ENCODE peak calls at places on chromosome 19, in five cellular contexts. One of them, this sample, is unnamed.

GRCh38 chr19:13018037-13018914 is 23.0 kb downstream of the NFIX start:
- DNase-seq in CD8-positive, alpha-beta memory T cell: no peak
- DNase-seq in Peyer's patch: no peak
- DNase-seq in gastrocnemius medialis: peak; percentile 81
- DNase-seq in pancreas: no peak
- DNase-seq in this sample: no peak

GRCh38 chr19:29288276-29288675 is 75.3 kb upstream of the UQCRFS1 start:
- DNase-seq in CD8-positive, alpha-beta memory T cell: no peak
- DNase-seq in Peyer's patch: no peak
- DNase-seq in gastrocnemius medialis: no peak
- DNase-seq in pancreas: no peak
- DNase-seq in this sample: no peak

GRCh38 chr19:17205237-17206140 is 9.7 kb upstream of the USE1 start:
- DNase-seq in CD8-positive, alpha-beta memory T cell: peak; percentile 49
- DNase-seq in Peyer's patch: peak; percentile 70
- DNase-seq in gastrocnemius medialis: peak; percentile 30
- DNase-seq in pancreas: peak; percentile 84
- DNase-seq in this sample: no peak

GRCh38 chr19:32287811-32288227 is 57.6 kb upstream of the ZNF507 start:
- DNase-seq in CD8-positive, alpha-beta memory T cell: no peak
- DNase-seq in Peyer's patch: peak; percentile 18
- DNase-seq in gastrocnemius medialis: peak; percentile 50
- DNase-seq in pancreas: peak; percentile 63
- DNase-seq in this sample: peak; percentile 75

GRCh38 chr19:40613669-40614594 is 12.8 kb downstream of the LTBP4 start:
- DNase-seq in CD8-positive, alpha-beta memory T cell: peak; percentile 86
- DNase-seq in Peyer's patch: peak; percentile 90
- DNase-seq in gastrocnemius medialis: peak; percentile 58
- DNase-seq in pancreas: no peak
- DNase-seq in this sample: peak; percentile 80

GRCh38 chr19:42197375-42197817 is 20.1 kb downstream of the DEDD2 start:
- DNase-seq in CD8-positive, alpha-beta memory T cell: no peak
- DNase-seq in Peyer's patch: peak; percentile 48
- DNase-seq in gastrocnemius medialis: no peak
- DNase-seq in pancreas: no peak
- DNase-seq in this sample: no peak

GRCh38 chr19:40799558-40800338 is 757 bp downstream of the EGLN2 start:
- DNase-seq in CD8-positive, alpha-beta memory T cell: peak; percentile 27
- DNase-seq in Peyer's patch: peak; percentile 43
- DNase-seq in gastrocnemius medialis: peak; percentile 42
- DNase-seq in pancreas: peak; percentile 73
- DNase-seq in this sample: no peak

GRCh38 chr19:33689138-33689746 is 67.5 kb downstream of the CHST8 start:
- DNase-seq in CD8-positive, alpha-beta memory T cell: no peak
- DNase-seq in Peyer's patch: no peak
- DNase-seq in gastrocnemius medialis: no peak
- DNase-seq in pancreas: no peak
- DNase-seq in this sample: peak; percentile 46

GRCh38 chr19:18385675-18386542 is at the start of gene GDF15:
- DNase-seq in CD8-positive, alpha-beta memory T cell: no peak
- DNase-seq in Peyer's patch: peak; percentile 27
- DNase-seq in gastrocnemius medialis: no peak
- DNase-seq in pancreas: peak; percentile 93
- DNase-seq in this sample: no peak

GRCh38 chr19:32104465-32105235 is 240.8 kb upstream of the ZNF507 start:
- DNase-seq in CD8-positive, alpha-beta memory T cell: no peak
- DNase-seq in Peyer's patch: no peak
- DNase-seq in gastrocnemius medialis: no peak
- DNase-seq in pancreas: no peak
- DNase-seq in this sample: no peak

GRCh38 chr19:12278713-12279112 is 16.0 kb downstream of the ZNF44 start:
- DNase-seq in CD8-positive, alpha-beta memory T cell: no peak
- DNase-seq in Peyer's patch: no peak
- DNase-seq in gastrocnemius medialis: no peak
- DNase-seq in pancreas: no peak
- DNase-seq in this sample: no peak

GRCh38 chr19:41701401-41702075 is 6.9 kb upstream of the CEACAM5 start:
- DNase-seq in CD8-positive, alpha-beta memory T cell: no peak
- DNase-seq in Peyer's patch: no peak
- DNase-seq in gastrocnemius medialis: no peak
- DNase-seq in pancreas: peak; percentile 54
- DNase-seq in this sample: peak; percentile 35

GRCh38 chr19:48806818-48807589 is 3.8 kb downstream of the BCAT2 start:
- DNase-seq in CD8-positive, alpha-beta memory T cell: no peak
- DNase-seq in Peyer's patch: no peak
- DNase-seq in gastrocnemius medialis: no peak
- DNase-seq in pancreas: no peak
- DNase-seq in this sample: no peak

GRCh38 chr19:1825909-1826556 is 14.0 kb upstream of the ATP8B3 start:
- DNase-seq in CD8-positive, alpha-beta memory T cell: peak; percentile 67
- DNase-seq in Peyer's patch: peak; percentile 75
- DNase-seq in gastrocnemius medialis: peak; percentile 53
- DNase-seq in pancreas: peak; percentile 91
- DNase-seq in this sample: no peak

GRCh38 chr19:11594084-11594483 is 3.2 kb upstream of the ZNF627 start:
- DNase-seq in CD8-positive, alpha-beta memory T cell: no peak
- DNase-seq in Peyer's patch: no peak
- DNase-seq in gastrocnemius medialis: no peak
- DNase-seq in pancreas: no peak
- DNase-seq in this sample: no peak

GRCh38 chr19:36051236-36051635 is 2.8 kb downstream of the THAP8 start:
- DNase-seq in CD8-positive, alpha-beta memory T cell: no peak
- DNase-seq in Peyer's patch: no peak
- DNase-seq in gastrocnemius medialis: no peak
- DNase-seq in pancreas: no peak
- DNase-seq in this sample: no peak

GRCh38 chr19:41951686-41952172 is 7.4 kb downstream of the RABAC1 start:
- DNase-seq in CD8-positive, alpha-beta memory T cell: peak; percentile 77
- DNase-seq in Peyer's patch: peak; percentile 81
- DNase-seq in gastrocnemius medialis: peak; percentile 46
- DNase-seq in pancreas: peak; percentile 98
- DNase-seq in this sample: peak; percentile 87

GRCh38 chr19:2538096-2538757 is 62.3 kb downstream of the GADD45B start:
- DNase-seq in CD8-positive, alpha-beta memory T cell: no peak
- DNase-seq in Peyer's patch: no peak
- DNase-seq in gastrocnemius medialis: no peak
- DNase-seq in pancreas: no peak
- DNase-seq in this sample: no peak

GRCh38 chr19:18995804-18996241 is 37.5 kb downstream of the SUGP2 start:
- DNase-seq in CD8-positive, alpha-beta memory T cell: no peak
- DNase-seq in Peyer's patch: no peak
- DNase-seq in gastrocnemius medialis: no peak
- DNase-seq in pancreas: no peak
- DNase-seq in this sample: no peak

GRCh38 chr19:8252922-8253589 is 43.9 kb downstream of the CERS4 start:
- DNase-seq in CD8-positive, alpha-beta memory T cell: peak; percentile 76
- DNase-seq in Peyer's patch: peak; percentile 84
- DNase-seq in gastrocnemius medialis: peak; percentile 69
- DNase-seq in pancreas: peak; percentile 96
- DNase-seq in this sample: no peak

GRCh38 chr19:7985481-7985911 is 19.9 kb downstream of the ELAVL1 start:
- DNase-seq in CD8-positive, alpha-beta memory T cell: no peak
- DNase-seq in Peyer's patch: no peak
- DNase-seq in gastrocnemius medialis: no peak
- DNase-seq in pancreas: peak; percentile 41
- DNase-seq in this sample: no peak

GRCh38 chr19:1618157-1619093 is 13.2 kb upstream of the UQCR11 start:
- DNase-seq in CD8-positive, alpha-beta memory T cell: no peak
- DNase-seq in Peyer's patch: peak; percentile 46
- DNase-seq in gastrocnemius medialis: no peak
- DNase-seq in pancreas: no peak
- DNase-seq in this sample: no peak

GRCh38 chr19:38267780-38268430 is 3.5 kb downstream of the SPINT2 start:
- DNase-seq in CD8-positive, alpha-beta memory T cell: no peak
- DNase-seq in Peyer's patch: no peak
- DNase-seq in gastrocnemius medialis: no peak
- DNase-seq in pancreas: no peak
- DNase-seq in this sample: no peak
- H3K4me3 ChIP-seq in CD8-positive, alpha-beta memory T cell: no peak overlapping the region
- H3K4me3 ChIP-seq in Peyer's patch: peak overlapping the region; percentile 85
- H3K4me3 ChIP-seq in gastrocnemius medialis: no peak overlapping the region
- H3K4me3 ChIP-seq in pancreas: peak overlapping the region; percentile 89
- H3K4me3 ChIP-seq in this sample: peak overlapping the region; percentile 65

DNA sequence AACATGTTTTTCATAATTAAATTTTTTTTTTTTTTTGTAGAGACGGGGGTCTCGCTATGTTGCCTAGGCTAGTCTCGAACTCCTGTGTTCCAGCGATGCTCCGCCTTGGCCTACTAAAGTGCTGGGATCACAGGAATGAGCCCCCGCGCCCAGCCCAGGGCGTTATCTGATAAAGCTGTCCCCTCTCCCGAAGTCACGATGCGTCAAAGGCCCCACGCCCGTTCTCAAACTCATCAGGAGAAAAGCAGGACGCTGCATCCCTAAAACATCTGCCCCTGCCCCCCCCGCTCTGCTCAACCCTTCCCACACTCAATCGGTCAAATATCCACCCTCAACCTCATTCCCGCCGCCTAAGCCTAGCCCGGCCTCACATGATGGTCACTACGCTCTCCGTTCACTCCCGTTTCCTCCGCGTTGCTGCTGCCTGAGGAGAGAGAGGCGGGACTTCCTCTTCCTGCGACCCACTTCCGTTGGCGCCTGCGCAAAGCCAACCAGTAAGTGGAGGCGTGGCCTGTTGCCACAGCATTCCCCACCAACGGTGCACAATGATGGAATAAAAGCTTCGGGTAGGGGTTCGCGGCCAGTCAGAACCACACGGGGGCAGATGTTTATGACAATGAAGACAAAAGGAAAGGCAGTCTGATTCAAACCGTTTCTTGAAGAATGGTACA is at the start of gene SNRPD2:
- DNase-seq in CD8-positive, alpha-beta memory T cell: no peak
- DNase-seq in Peyer's patch: peak; percentile 93
- DNase-seq in gastrocnemius medialis: peak; percentile 92
- DNase-seq in pancreas: peak; percentile 93
- DNase-seq in this sample: peak; percentile 76
- H3K27ac ChIP-seq in CD8-positive, alpha-beta memory T cell: peak within 1 kb of the TSS; percentile 92
- H3K27ac ChIP-seq in Peyer's patch: peak within 1 kb of the TSS; percentile 92
- H3K27ac ChIP-seq in gastrocnemius medialis: peak within 1 kb of the TSS; percentile 90
- H3K27ac ChIP-seq in pancreas: peak within 1 kb of the TSS; percentile 81
- H3K27ac ChIP-seq in this sample: peak within 1 kb of the TSS; percentile 93

DNA sequence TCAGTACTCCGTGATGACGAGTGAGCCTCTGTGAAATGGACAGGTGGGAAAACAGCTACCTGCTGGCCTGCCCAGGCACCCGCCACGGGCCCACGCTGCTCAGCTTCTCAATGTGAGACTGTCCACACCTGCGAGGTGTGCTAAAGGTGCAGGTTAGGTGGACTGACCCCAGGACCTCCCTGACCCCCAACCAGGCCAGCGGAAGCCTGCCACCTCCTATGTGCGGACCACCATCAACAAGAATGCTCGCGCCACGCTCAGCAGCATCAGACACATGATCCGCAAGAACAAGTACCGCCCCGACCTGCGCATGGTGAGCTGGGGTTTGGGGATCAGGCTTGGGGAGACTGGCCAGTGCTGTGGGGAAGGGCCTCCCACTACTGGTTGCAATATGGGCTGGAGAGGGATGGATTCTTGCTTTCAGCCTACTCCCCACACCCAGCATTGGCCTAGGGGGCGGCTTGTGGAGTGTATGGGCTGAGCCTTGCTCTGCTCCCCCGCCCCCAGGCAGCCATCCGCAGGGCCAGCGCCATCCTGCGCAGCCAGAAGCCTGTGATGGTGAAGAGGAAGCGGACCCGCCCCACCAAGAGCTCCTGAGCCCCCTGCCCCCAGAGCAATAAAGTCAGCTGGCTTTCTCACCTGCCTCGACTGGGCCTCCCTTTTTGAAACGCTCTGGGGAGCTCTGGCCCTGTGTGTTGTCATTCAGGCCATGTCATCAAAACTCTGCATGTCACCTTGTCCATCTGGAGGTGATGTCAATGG is 2.2 kb downstream of the RPL28 start:
- DNase-seq in CD8-positive, alpha-beta memory T cell: no peak
- DNase-seq in Peyer's patch: no peak
- DNase-seq in gastrocnemius medialis: no peak
- DNase-seq in pancreas: no peak
- DNase-seq in this sample: no peak
- H3K4me1 ChIP-seq in CD8-positive, alpha-beta memory T cell: peaks cover 54% of the 10 kb centered on the region
- H3K4me1 ChIP-seq in Peyer's patch: peaks cover 29% of the 10 kb centered on the region
- H3K4me1 ChIP-seq in gastrocnemius medialis: peaks cover 40% of the 10 kb centered on the region
- H3K4me1 ChIP-seq in pancreas: peaks cover 17% of the 10 kb centered on the region
- H3K4me1 ChIP-seq in this sample: peaks cover 39% of the 10 kb centered on the region

GRCh38 chr19:3723110-3723488 is 14.9 kb downstream of the TJP3 start:
- DNase-seq in CD8-positive, alpha-beta memory T cell: no peak
- DNase-seq in Peyer's patch: no peak
- DNase-seq in gastrocnemius medialis: no peak
- DNase-seq in pancreas: no peak
- DNase-seq in this sample: no peak

GRCh38 chr19:3722443-3723109 is 14.4 kb downstream of the TJP3 start:
- DNase-seq in CD8-positive, alpha-beta memory T cell: no peak
- DNase-seq in Peyer's patch: no peak
- DNase-seq in gastrocnemius medialis: no peak
- DNase-seq in pancreas: peak; percentile 79
- DNase-seq in this sample: no peak

GRCh38 chr19:3720533-3720917 is 12.3 kb downstream of the TJP3 start:
- DNase-seq in CD8-positive, alpha-beta memory T cell: no peak
- DNase-seq in Peyer's patch: no peak
- DNase-seq in gastrocnemius medialis: no peak
- DNase-seq in pancreas: no peak
- DNase-seq in this sample: no peak

GRCh38 chr19:3721131-3721899 is 13.1 kb downstream of the TJP3 start:
- DNase-seq in CD8-positive, alpha-beta memory T cell: peak; percentile 82
- DNase-seq in Peyer's patch: peak; percentile 83
- DNase-seq in gastrocnemius medialis: no peak
- DNase-seq in pancreas: peak; percentile 97
- DNase-seq in this sample: no peak

GRCh38 chr19:3721900-3722442 is 13.8 kb downstream of the TJP3 start:
- DNase-seq in CD8-positive, alpha-beta memory T cell: no peak
- DNase-seq in Peyer's patch: no peak
- DNase-seq in gastrocnemius medialis: no peak
- DNase-seq in pancreas: no peak
- DNase-seq in this sample: no peak
- H3K4me3 ChIP-seq in CD8-positive, alpha-beta memory T cell: peak overlapping the region; percentile 42
- H3K4me3 ChIP-seq in Peyer's patch: peak overlapping the region; percentile 75
- H3K4me3 ChIP-seq in gastrocnemius medialis: peak overlapping the region; percentile 21
- H3K4me3 ChIP-seq in pancreas: peak overlapping the region; percentile 51
- H3K4me3 ChIP-seq in this sample: peak overlapping the region; percentile 11

This sample was measured in ascending aorta.